ENCODE peak calls at places on chromosomes 2 and 18, in four cellular contexts. One of them, this sample, is unnamed.
A peak's percentile ranks its signal among the peaks of the same experiment; 100 is the strongest.

GRCh38 chr18:72811047-72811446 is 56.7 kb downstream of the NETO1 start:
- DNase-seq in skeletal muscle cell: no peak
- DNase-seq in NCI-H1417 treated with DMSO at 0.1 percent for 48 hours: no peak
- DNase-seq in fibroblast of the conjunctiva: no peak
- DNase-seq in this sample: no peak

GRCh38 chr18:45621068-45621511 is 5.8 kb downstream of the SLC14A2 start:
- DNase-seq in skeletal muscle cell: no peak
- DNase-seq in NCI-H1417 treated with DMSO at 0.1 percent for 48 hours: no peak
- DNase-seq in fibroblast of the conjunctiva: no peak
- DNase-seq in this sample: peak; percentile 46

GRCh38 chr2:130336150-130336876 is 6.4 kb upstream of the IMP4 start:
- DNase-seq in skeletal muscle cell: no peak
- DNase-seq in NCI-H1417 treated with DMSO at 0.1 percent for 48 hours: no peak
- DNase-seq in fibroblast of the conjunctiva: no peak
- DNase-seq in this sample: no peak

GRCh38 chr2:51795248-51795888 is 763.4 kb upstream of the NRXN1 start:
- DNase-seq in skeletal muscle cell: no peak
- DNase-seq in NCI-H1417 treated with DMSO at 0.1 percent for 48 hours: peak; percentile 85
- DNase-seq in fibroblast of the conjunctiva: no peak
- DNase-seq in this sample: no peak

GRCh38 chr2:177296047-177296446 is 31.5 kb upstream of the NFE2L2 start:
- DNase-seq in skeletal muscle cell: no peak
- DNase-seq in NCI-H1417 treated with DMSO at 0.1 percent for 48 hours: no peak
- DNase-seq in fibroblast of the conjunctiva: no peak
- DNase-seq in this sample: peak; percentile 26

GRCh38 chr2:171432969-171433762 is 624 bp downstream of the METTL8 start:
- DNase-seq in skeletal muscle cell: no peak
- DNase-seq in NCI-H1417 treated with DMSO at 0.1 percent for 48 hours: no peak
- DNase-seq in fibroblast of the conjunctiva: peak; percentile 23
- DNase-seq in this sample: peak; percentile 5

GRCh38 chr18:36199691-36200295 is 12.5 kb downstream of the MOCOS start:
- DNase-seq in skeletal muscle cell: no peak
- DNase-seq in NCI-H1417 treated with DMSO at 0.1 percent for 48 hours: no peak
- DNase-seq in fibroblast of the conjunctiva: no peak
- DNase-seq in this sample: no peak

GRCh38 chr2:109320195-109320935 is 191.4 kb downstream of the SH3RF3 start:
- DNase-seq in skeletal muscle cell: no peak
- DNase-seq in NCI-H1417 treated with DMSO at 0.1 percent for 48 hours: no peak
- DNase-seq in fibroblast of the conjunctiva: no peak
- DNase-seq in this sample: no peak

GRCh38 chr2:134679740-134680139 is 39.1 kb downstream of the TMEM163 start:
- DNase-seq in skeletal muscle cell: no peak
- DNase-seq in NCI-H1417 treated with DMSO at 0.1 percent for 48 hours: no peak
- DNase-seq in fibroblast of the conjunctiva: no peak
- DNase-seq in this sample: no peak

GRCh38 chr2:83602753-83603152 is 856.3 kb downstream of the SUCLG1 start:
- DNase-seq in skeletal muscle cell: no peak
- DNase-seq in NCI-H1417 treated with DMSO at 0.1 percent for 48 hours: no peak
- DNase-seq in fibroblast of the conjunctiva: no peak
- DNase-seq in this sample: no peak

GRCh38 chr2:180291552-180292421 is 284.7 kb upstream of the CWC22 start:
- DNase-seq in skeletal muscle cell: peak; percentile 12
- DNase-seq in NCI-H1417 treated with DMSO at 0.1 percent for 48 hours: no peak
- DNase-seq in fibroblast of the conjunctiva: no peak
- DNase-seq in this sample: peak; percentile 57

GRCh38 chr2:47002480-47003381 is 87.1 kb upstream of the MCFD2 start:
- DNase-seq in skeletal muscle cell: no peak
- DNase-seq in NCI-H1417 treated with DMSO at 0.1 percent for 48 hours: peak; percentile 5
- DNase-seq in fibroblast of the conjunctiva: peak; percentile 31
- DNase-seq in this sample: no peak

GRCh38 chr18:11871501-11871900 is 20.3 kb downstream of the CHMP1B start:
- DNase-seq in skeletal muscle cell: no peak
- DNase-seq in NCI-H1417 treated with DMSO at 0.1 percent for 48 hours: no peak
- DNase-seq in fibroblast of the conjunctiva: no peak
- DNase-seq in this sample: no peak

GRCh38 chr2:23447405-23447804 is 62.4 kb downstream of the KLHL29 start:
- DNase-seq in skeletal muscle cell: no peak
- DNase-seq in NCI-H1417 treated with DMSO at 0.1 percent for 48 hours: no peak
- DNase-seq in fibroblast of the conjunctiva: no peak
- DNase-seq in this sample: no peak

GRCh38 chr2:58609306-58609705 is 368.2 kb upstream of the FANCL start:
- DNase-seq in skeletal muscle cell: no peak
- DNase-seq in NCI-H1417 treated with DMSO at 0.1 percent for 48 hours: no peak
- DNase-seq in fibroblast of the conjunctiva: no peak
- DNase-seq in this sample: no peak

GRCh38 chr2:104412384-104412783 is 441.5 kb upstream of the POU3F3 start:
- DNase-seq in skeletal muscle cell: no peak
- DNase-seq in NCI-H1417 treated with DMSO at 0.1 percent for 48 hours: no peak
- DNase-seq in fibroblast of the conjunctiva: no peak
- DNase-seq in this sample: no peak

GRCh38 chr18:47545613-47546012 is 294.2 kb upstream of the SKOR2 start:
- DNase-seq in skeletal muscle cell: no peak
- DNase-seq in NCI-H1417 treated with DMSO at 0.1 percent for 48 hours: no peak
- DNase-seq in fibroblast of the conjunctiva: no peak
- DNase-seq in this sample: no peak